ENCODE peak calls at places on chromosomes 11 and 22, in eight cellular contexts. I is prostate gland; R is neural progenitor cell; S is PC-9; N is astrocyte; O is astrocyte of the cerebellum; T is WERI-Rb-1; B is CD8-positive, alpha-beta T cell. J is an unnamed sample.

GRCh38 chr11:57375490-57375889 is 5.5 kb downstream of the PRG3 start:
- DNase-seq in I (no peak), R (no peak), S (no peak), N (no peak), O (no peak), T (no peak), B (no peak), J (no peak)

GRCh38 chr22:23714596-23715588 is 24.1 kb downstream of the RGL4 start:
- DNase-seq in I (no peak), R (no peak), S (no peak), N (no peak), O (no peak), T (no peak), B (no peak), J (no peak)

GRCh38 chr11:134555510-134555909 is 143.5 kb upstream of the B3GAT1 start:
- DNase-seq in I (no peak), R (no peak), S (no peak), N (no peak), O (no peak), T (no peak), B (peak; percentile 17), J (no peak)

GRCh38 chr22:25833091-25833490 is 91.1 kb downstream of the MYO18B start:
- DNase-seq in I (no peak), R (no peak), S (no peak), N (no peak), O (no peak), T (no peak), B (no peak), J (no peak)

GRCh38 chr22:23401910-23402274 is 178.2 kb downstream of the IGLL1 start:
- DNase-seq in I (no peak), R (no peak), S (no peak), N (no peak), O (no peak), T (peak; percentile 46), B (no peak), J (peak; percentile 77)

GRCh38 chr22:31253949-31254348 is 38.3 kb downstream of the PIK3IP1 start:
- DNase-seq in I (peak; percentile 98), R (no peak), S (peak; percentile 95), N (no peak), O (no peak), T (peak; percentile 29), B (no peak), J (no peak)

GRCh38 chr11:77046060-77046501 is 11.9 kb downstream of the B3GNT6 start:
- DNase-seq in I (no peak), R (peak; percentile 76), S (peak; percentile 77), N (no peak), O (no peak), T (peak; percentile 72), B (peak; percentile 75), J (no peak)

GRCh38 chr22:50738649-50739227 is 734 bp downstream of the ACR start:
- DNase-seq in I (peak; percentile 2), R (no peak), S (no peak), N (no peak), O (no peak), T (no peak), B (no peak), J (peak; percentile 39)

GRCh38 chr22:18057568-18058209 is 20.1 kb upstream of the PEX26 start:
- DNase-seq in I (peak; percentile 87), R (no peak), S (no peak), N (peak; percentile 100), O (peak; percentile 100), T (no peak), B (no peak), J (peak; percentile 88)

GRCh38 chr11:36500315-36500721 is 9.8 kb downstream of the TRAF6 start:
- DNase-seq in I (no peak), R (peak; percentile 30), S (peak; percentile 18), N (peak; percentile 92), O (peak; percentile 73), T (no peak), B (no peak), J (no peak)

GRCh38 chr11:86453290-86454030 is 78.8 kb downstream of the CCDC81 start:
- DNase-seq in I (no peak), R (no peak), S (no peak), N (no peak), O (no peak), T (no peak), B (no peak), J (no peak)

GRCh38 chr22:37412445-37413250 is 14.6 kb downstream of the ELFN2 start:
- DNase-seq in I (no peak), R (no peak), S (peak; percentile 62), N (no peak), O (no peak), T (no peak), B (no peak), J (no peak)

GRCh38 chr11:47863893-47864430 is 15.8 kb upstream of the NUP160 start:
- DNase-seq in I (no peak), R (no peak), S (no peak), N (no peak), O (no peak), T (no peak), B (no peak), J (no peak)

GRCh38 chr11:18075444-18075843 is 29.4 kb upstream of the TPH1 start:
- DNase-seq in I (no peak), R (no peak), S (no peak), N (no peak), O (no peak), T (no peak), B (no peak), J (no peak)

GRCh38 chr11:133134561-133135173 is 397.6 kb downstream of the OPCML start:
- DNase-seq in I (peak; percentile 53), R (peak; percentile 80), S (peak; percentile 24), N (peak; percentile 9), O (peak; percentile 2), T (peak; percentile 70), B (no peak), J (no peak)

GRCh38 chr22:49826603-49827306 is 918 bp downstream of the BRD1 start:
- DNase-seq in I (peak; percentile 33), R (peak; percentile 47), S (no peak), N (peak; percentile 25), O (no peak), T (no peak), B (peak; percentile 58), J (peak; percentile 90)

GRCh38 chr11:9953994-9954626 is 290.2 kb downstream of the SWAP70 start:
- DNase-seq in I (no peak), R (no peak), S (no peak), N (no peak), O (no peak), T (no peak), B (no peak), J (no peak)

GRCh38 chr11:1401656-1402221 is 12.0 kb downstream of the BRSK2 start:
- DNase-seq in I (peak; percentile 31), R (peak; percentile 93), S (peak; percentile 59), N (peak; percentile 27), O (peak; percentile 24), T (no peak), B (peak; percentile 62), J (no peak)

GRCh38 chr11:46339816-46340215 is 7.4 kb upstream of the DGKZ start:
- DNase-seq in I (no peak), R (no peak), S (no peak), N (no peak), O (no peak), T (no peak), B (no peak), J (no peak)

GRCh38 chr11:1077033-1077416 is 2.4 kb downstream of the MUC2 start:
- DNase-seq in I (no peak), R (no peak), S (no peak), N (no peak), O (no peak), T (no peak), B (no peak), J (peak; percentile 59)

DNA sequence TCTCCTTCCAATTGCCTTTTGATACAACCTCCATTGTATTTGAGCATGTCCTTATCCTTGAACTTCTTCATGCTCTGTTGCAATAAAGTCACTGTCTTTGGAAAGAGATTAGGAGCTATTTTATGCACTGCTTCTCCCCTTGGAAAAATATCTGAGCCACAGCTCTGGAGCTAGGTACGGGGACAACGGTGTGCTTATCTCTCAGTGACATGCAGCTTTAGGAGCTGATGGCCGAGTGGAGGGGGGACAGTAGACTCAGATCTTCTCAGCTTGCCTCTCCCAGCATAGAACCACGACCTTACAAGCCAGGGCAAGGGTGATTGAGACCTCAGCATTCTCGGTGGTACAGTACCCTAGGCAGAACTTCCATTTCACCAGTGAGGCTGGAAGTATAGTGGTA is 64.1 kb downstream of the HORMAD2 start:
- DNase-seq in I (no peak), R (no peak), S (no peak), N (no peak), O (no peak), T (no peak), B (no peak), J (no peak)
- H3K4me3 ChIP-seq in I (no peak overlapping the region), R (no peak overlapping the region), S (no peak overlapping the region), N (no peak overlapping the region), O (no peak overlapping the region), T (no peak overlapping the region), B (no peak overlapping the region), J (no peak overlapping the region)

DNA sequence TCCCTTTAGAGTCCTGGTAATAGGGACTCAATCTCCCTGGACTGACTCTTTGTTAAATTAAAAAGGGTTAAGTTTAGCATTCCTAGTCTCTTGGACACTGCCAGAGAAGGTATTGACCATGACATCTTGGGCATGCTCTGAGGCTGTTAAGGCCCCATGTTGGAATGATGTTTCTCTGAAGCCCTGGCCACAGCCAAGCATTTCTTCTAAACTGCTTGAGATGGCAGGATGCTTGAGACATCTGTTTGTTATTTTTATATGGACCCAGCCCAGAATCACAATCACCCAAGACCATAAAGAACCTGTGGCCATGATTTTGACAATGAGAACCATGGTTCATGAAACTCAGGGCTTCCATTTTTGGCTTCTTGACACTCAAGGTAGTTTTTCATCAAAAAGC is 5.5 kb upstream of the ANKK1 start:
- DNase-seq in I (no peak), R (no peak), S (no peak), N (no peak), O (no peak), T (no peak), B (no peak), J (no peak)
- H3K4me3 ChIP-seq in I (no peak overlapping the region), R (no peak overlapping the region), S (no peak overlapping the region), N (no peak overlapping the region), O (no peak overlapping the region), T (no peak overlapping the region), B (no peak overlapping the region), J (no peak overlapping the region)

DNA sequence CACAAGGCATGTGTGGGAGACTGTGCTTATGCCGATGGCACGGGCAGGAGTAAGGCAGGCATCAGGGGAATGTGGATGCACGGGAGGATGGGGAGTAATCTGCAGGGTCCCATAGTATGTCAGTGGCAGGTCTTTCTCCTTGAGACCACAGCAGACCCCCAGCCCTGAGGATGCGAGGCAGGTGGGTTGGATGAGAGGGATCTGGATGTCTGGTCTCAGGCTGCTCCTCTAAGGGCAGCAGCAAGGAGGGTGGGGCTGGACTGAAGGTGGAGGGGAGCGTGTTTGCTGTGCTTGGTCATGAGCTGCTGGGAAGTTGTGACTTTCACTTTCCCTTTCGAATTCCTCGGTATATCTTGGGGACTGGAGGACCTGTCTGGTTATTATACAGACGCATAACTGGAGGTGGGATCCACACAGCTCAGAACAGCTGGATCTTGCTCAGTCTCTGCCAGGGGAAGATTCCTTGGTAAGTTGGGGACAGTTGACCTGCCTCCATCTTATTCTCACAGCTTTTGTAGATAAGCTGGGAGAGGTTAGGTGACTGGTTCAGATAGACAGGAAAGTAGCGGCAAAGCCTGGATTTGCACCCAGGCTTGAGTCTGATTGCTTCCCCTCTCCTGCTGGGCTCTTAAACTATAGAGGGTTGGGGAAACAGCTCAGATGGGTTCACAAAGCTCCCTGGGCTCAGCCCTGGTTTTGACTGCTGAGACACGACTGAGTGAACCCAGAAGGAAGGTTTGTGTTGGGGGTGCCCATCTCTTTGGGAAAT is at the start of gene APOL1:
- DNase-seq in I (peak; percentile 65), R (no peak), S (peak; percentile 55), N (no peak), O (no peak), T (no peak), B (peak; percentile 70), J (peak; percentile 84)
- H3K4me3 ChIP-seq in I (peak within 1 kb of the TSS; percentile 42), R (no peak within 1 kb of the TSS), S (peak within 1 kb of the TSS; percentile 8), N (no peak within 1 kb of the TSS), O (no peak within 1 kb of the TSS), T (no peak within 1 kb of the TSS), B (peak within 1 kb of the TSS; percentile 69), J (peak within 1 kb of the TSS; percentile 51)

GRCh38 chr11:88508808-88509581 is 171.5 kb upstream of the CTSC start:
- DNase-seq in I (no peak), R (peak; percentile 57), S (peak; percentile 47), N (peak; percentile 31), O (no peak), T (no peak), B (no peak), J (peak; percentile 75)
- H3K4me3 ChIP-seq in I (peak overlapping the region; percentile 9), R (peak overlapping the region; percentile 38), S (no peak overlapping the region), N (peak overlapping the region; percentile 47), O (peak overlapping the region; percentile 33), T (no peak overlapping the region), B (peak overlapping the region; percentile 29), J (peak overlapping the region; percentile 40)